ENCODE peak calls at places on chromosomes 7 and 10, in six cellular contexts. T is left ventricle myocardium inferior, P is tibial artery, D is GM23338, Q is small intestine, Y is SK-N-SH. J is an unnamed sample. For H3K4me1, the result is how much of the 10 kb centered on the place peaks cover.

GRCh38 chr10:124744688-124745055 is 494 bp upstream of the FAM53B start:
- DNase-seq in T (no peak), P (no peak), D (peak), Q (no peak), Y (no peak), J (no peak)

GRCh38 chr7:80277434-80278427 is 143.1 kb downstream of the GNAI1 start:
- DNase-seq in T (no peak), P (no peak), D (peak), Q (peak), Y (no peak), J (no peak)

GRCh38 chr10:9625266-9625776 is 1392.4 kb upstream of the CELF2 start:
- DNase-seq in T (no peak), P (no peak), D (no peak), Q (no peak), Y (no peak), J (no peak)

GRCh38 chr7:148684289-148684688 is 14.4 kb upstream of the CUL1 start:
- DNase-seq in T (no peak), P (no peak), D (no peak), Q (no peak), Y (no peak), J (no peak)

GRCh38 chr10:76205361-76205760 is 773.9 kb downstream of the LRMDA start:
- DNase-seq in T (no peak), P (no peak), D (no peak), Q (no peak), Y (no peak), J (no peak)

GRCh38 chr7:76303057-76303828 is 770 bp downstream of the HSPB1 start:
- DNase-seq in T (peak), P (peak), D (peak), Q (peak), Y (peak), J (peak)

GRCh38 chr10:122725768-122726167 is 26.1 kb upstream of the C10orf120 start:
- DNase-seq in T (no peak), P (no peak), D (peak), Q (no peak), Y (no peak), J (no peak)

GRCh38 chr7:67620216-67620933 is 623.7 kb downstream of the TYW1 start:
- DNase-seq in T (no peak), P (no peak), D (no peak), Q (no peak), Y (no peak), J (no peak)

GRCh38 chr10:86265236-86265876 is 101.2 kb downstream of the GRID1 start:
- DNase-seq in T (no peak), P (peak), D (no peak), Q (no peak), Y (peak), J (peak)

GRCh38 chr7:88306590-88307048 is at the start of gene STEAP4:
- DNase-seq in T (peak), P (peak), D (peak), Q (peak), Y (no peak), J (no peak)

GRCh38 chr7:123190109-123190831 is 9.5 kb downstream of the SLC13A1 start:
- DNase-seq in T (no peak), P (no peak), D (no peak), Q (no peak), Y (no peak), J (no peak)

GRCh38 chr10:119441151-119441821 is 101.2 kb downstream of the RGS10 start:
- DNase-seq in T (peak), P (no peak), D (no peak), Q (no peak), Y (no peak), J (no peak)

GRCh38 chr7:157016352-157017041 is 6.0 kb upstream of the MNX1 start:
- DNase-seq in T (no peak), P (peak), D (peak), Q (no peak), Y (peak), J (no peak)

GRCh38 chr10:96577037-96577436 is 9.8 kb downstream of the TM9SF3 start:
- DNase-seq in T (no peak), P (no peak), D (no peak), Q (peak), Y (no peak), J (no peak)

GRCh38 chr10:77643795-77644468 is 6.3 kb upstream of the KCNMA1 start:
- DNase-seq in T (no peak), P (no peak), D (peak), Q (peak), Y (peak), J (peak)

GRCh38 chr7:34341331-34341730 is 316.7 kb upstream of the NPSR1 start:
- DNase-seq in T (no peak), P (no peak), D (peak), Q (no peak), Y (no peak), J (no peak)

GRCh38 chr10:91010952-91011351 is 90.1 kb upstream of the ANKRD1 start:
- DNase-seq in T (no peak), P (no peak), D (no peak), Q (no peak), Y (no peak), J (no peak)

GRCh38 chr7:23184709-23185354 is 3.0 kb downstream of the NUP42 start:
- DNase-seq in T (no peak), P (no peak), D (peak), Q (peak), Y (peak), J (peak)

GRCh38 chr7:132469264-132469663 is 107.0 kb downstream of the PLXNA4 start:
- DNase-seq in T (no peak), P (no peak), D (no peak), Q (no peak), Y (no peak), J (no peak)

GRCh38 chr10:21048086-21048485 is 151.0 kb upstream of the NEBL start:
- DNase-seq in T (no peak), P (no peak), D (no peak), Q (no peak), Y (no peak), J (no peak)

GRCh38 chr7:14457567-14458453 is 444.7 kb downstream of the DGKB start:
- DNase-seq in T (peak), P (peak), D (peak), Q (peak), Y (peak), J (peak)

DNA sequence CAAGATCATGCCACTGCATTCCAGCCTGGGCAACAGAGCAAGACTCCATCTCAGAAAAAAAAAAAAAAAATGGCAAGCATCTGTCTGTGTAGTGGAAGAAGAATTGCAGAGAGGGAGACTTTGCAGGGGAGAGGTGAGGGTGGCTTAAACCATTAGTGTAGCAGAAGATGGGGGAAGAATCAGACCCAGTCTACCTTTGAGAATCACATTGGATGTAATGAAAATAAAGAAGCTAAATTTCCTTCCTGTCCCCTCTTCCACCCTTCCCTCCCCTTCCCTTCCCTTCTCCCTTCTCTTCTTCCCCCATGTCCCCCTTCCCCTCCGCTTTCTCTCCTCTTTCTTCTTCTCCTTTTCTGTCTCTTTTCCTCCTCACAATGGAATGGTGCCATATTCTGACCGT is 180.8 kb upstream of the SVIL start:
- DNase-seq in T (no peak), P (no peak), D (no peak), Q (no peak), Y (no peak), J (no peak)
- H3K4me1 ChIP-seq in T (under half), P (under half), D (under half), Q (under half), Y (under half), J (under half)

GRCh38 chr7:2040201-2040892 is 192.4 kb downstream of the MAD1L1 start:
- DNase-seq in T (peak), P (peak), D (no peak), Q (no peak), Y (peak), J (peak)
- H3K4me3 ChIP-seq in T (no peak), P (no peak), D (no peak), Q (no peak), Y (no peak), J (no peak)

GRCh38 chr10:17523917-17524316 is 69.5 kb upstream of the ST8SIA6 start:
- DNase-seq in T (no peak), P (no peak), D (no peak), Q (no peak), Y (no peak), J (no peak)
- H3K4me1 ChIP-seq in T (under half), P (under half), D (under half), Q (under half), Y (under half), J (under half)

DNA sequence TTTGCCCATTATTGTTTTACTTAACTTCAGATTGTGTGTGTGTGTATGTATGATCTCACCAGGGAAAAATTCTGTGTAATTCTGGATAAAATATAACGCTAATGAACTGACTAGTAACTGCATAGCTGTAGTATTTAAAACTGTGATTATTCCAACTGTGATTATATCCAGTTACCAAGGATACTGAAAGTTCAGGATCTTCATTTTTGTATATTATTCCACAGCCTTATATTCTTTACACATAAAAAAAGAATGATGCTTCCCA is 2.9 kb downstream of the TWIST1 start:
- DNase-seq in T (no peak), P (no peak), D (no peak), Q (no peak), Y (no peak), J (no peak)
- H3K4me3 ChIP-seq in T (peak), P (no peak), D (no peak), Q (no peak), Y (peak), J (peak)

GRCh38 chr7:92831716-92832622 is 4.4 kb downstream of the CDK6 start:
- DNase-seq in T (no peak), P (no peak), D (peak), Q (no peak), Y (peak), J (peak)
- H3K4me1 ChIP-seq in T (half or more), P (under half), D (under half), Q (under half), Y (under half), J (under half)

GRCh38 chr10:3755440-3756359 is 29.3 kb downstream of the KLF6 start:
- DNase-seq in T (no peak), P (no peak), D (no peak), Q (no peak), Y (no peak), J (peak)
- H3K4me3 ChIP-seq in T (no peak), P (no peak), D (no peak), Q (no peak), Y (no peak), J (no peak)

J was measured in BE2C.